ENCODE peak calls at places on chromosomes 1 and 21, in eight cellular contexts. One of them, this sample, is unnamed.

GRCh38 chr1:32701421-32701911 is 1.1 kb downstream of the SYNC start:
- DNase-seq in HFF-Myc: no peak
- DNase-seq in GM23338: no peak
- DNase-seq in HCT116: no peak
- DNase-seq in left ventricle myocardium inferior: peak
- DNase-seq in GM13977: no peak
- DNase-seq in mucosa of descending colon: peak
- DNase-seq in AG04450: no peak
- DNase-seq in this sample: no peak

GRCh38 chr1:42753070-42753469 is 13.0 kb upstream of the CLDN19 start:
- DNase-seq in HCT116: no peak
- DNase-seq in AG04450: no peak
- DNase-seq in GM13977: no peak
- DNase-seq in HFF-Myc: no peak
- DNase-seq in GM23338: no peak
- DNase-seq in mucosa of descending colon: no peak
- DNase-seq in left ventricle myocardium inferior: no peak
- DNase-seq in this sample: no peak

GRCh38 chr1:19208710-19209438 is 1.2 kb downstream of the UBR4 start:
- DNase-seq in GM13977: no peak
- DNase-seq in HCT116: no peak
- DNase-seq in GM23338: no peak
- DNase-seq in AG04450: no peak
- DNase-seq in left ventricle myocardium inferior: no peak
- DNase-seq in HFF-Myc: no peak
- DNase-seq in mucosa of descending colon: no peak
- DNase-seq in this sample: no peak

GRCh38 chr1:59952065-59952464 is 25.5 kb upstream of the CYP2J2 start:
- DNase-seq in mucosa of descending colon: no peak
- DNase-seq in left ventricle myocardium inferior: no peak
- DNase-seq in HCT116: no peak
- DNase-seq in GM23338: no peak
- DNase-seq in GM13977: no peak
- DNase-seq in AG04450: no peak
- DNase-seq in HFF-Myc: no peak
- DNase-seq in this sample: no peak

GRCh38 chr1:178520803-178521202 is 7.9 kb downstream of the TEX35 start:
- DNase-seq in AG04450: no peak
- DNase-seq in GM13977: no peak
- DNase-seq in left ventricle myocardium inferior: no peak
- DNase-seq in mucosa of descending colon: no peak
- DNase-seq in GM23338: no peak
- DNase-seq in HCT116: no peak
- DNase-seq in HFF-Myc: no peak
- DNase-seq in this sample: no peak

GRCh38 chr1:215887618-215888017 is 320.5 kb downstream of the KCTD3 start:
- DNase-seq in HCT116: no peak
- DNase-seq in GM13977: no peak
- DNase-seq in left ventricle myocardium inferior: no peak
- DNase-seq in mucosa of descending colon: no peak
- DNase-seq in GM23338: no peak
- DNase-seq in AG04450: no peak
- DNase-seq in HFF-Myc: no peak
- DNase-seq in this sample: no peak

GRCh38 chr1:110673805-110674336 is 869 bp downstream of the KCNA3 start:
- DNase-seq in HFF-Myc: no peak
- DNase-seq in GM13977: no peak
- DNase-seq in HCT116: no peak
- DNase-seq in left ventricle myocardium inferior: no peak
- DNase-seq in mucosa of descending colon: no peak
- DNase-seq in GM23338: no peak
- DNase-seq in AG04450: no peak
- DNase-seq in this sample: no peak

GRCh38 chr1:24986372-24986979 is 56.4 kb upstream of the RUNX3 start:
- DNase-seq in HCT116: no peak
- DNase-seq in AG04450: no peak
- DNase-seq in mucosa of descending colon: no peak
- DNase-seq in HFF-Myc: no peak
- DNase-seq in GM23338: no peak
- DNase-seq in GM13977: no peak
- DNase-seq in left ventricle myocardium inferior: no peak
- DNase-seq in this sample: no peak

GRCh38 chr1:234598974-234599616 is 10.9 kb downstream of the IRF2BP2 start:
- DNase-seq in GM23338: no peak
- DNase-seq in HFF-Myc: no peak
- DNase-seq in left ventricle myocardium inferior: no peak
- DNase-seq in AG04450: no peak
- DNase-seq in mucosa of descending colon: peak
- DNase-seq in HCT116: no peak
- DNase-seq in GM13977: no peak
- DNase-seq in this sample: no peak

GRCh38 chr1:94044891-94045290 is 76.1 kb downstream of the ABCA4 start:
- DNase-seq in left ventricle myocardium inferior: no peak
- DNase-seq in HFF-Myc: no peak
- DNase-seq in mucosa of descending colon: no peak
- DNase-seq in GM13977: no peak
- DNase-seq in AG04450: no peak
- DNase-seq in GM23338: no peak
- DNase-seq in HCT116: no peak
- DNase-seq in this sample: no peak

GRCh38 chr1:117673405-117673804 is 67.6 kb downstream of the TENT5C start:
- DNase-seq in AG04450: no peak
- DNase-seq in GM23338: no peak
- DNase-seq in HCT116: no peak
- DNase-seq in HFF-Myc: peak
- DNase-seq in mucosa of descending colon: no peak
- DNase-seq in GM13977: no peak
- DNase-seq in left ventricle myocardium inferior: no peak
- DNase-seq in this sample: no peak

GRCh38 chr1:239914827-239915231 is 176.9 kb upstream of the FMN2 start:
- DNase-seq in AG04450: peak
- DNase-seq in HCT116: no peak
- DNase-seq in left ventricle myocardium inferior: no peak
- DNase-seq in mucosa of descending colon: no peak
- DNase-seq in GM13977: no peak
- DNase-seq in HFF-Myc: peak
- DNase-seq in GM23338: peak
- DNase-seq in this sample: no peak

GRCh38 chr1:83554174-83554573 is 444.8 kb downstream of the TTLL7 start:
- DNase-seq in mucosa of descending colon: no peak
- DNase-seq in HFF-Myc: no peak
- DNase-seq in AG04450: no peak
- DNase-seq in HCT116: no peak
- DNase-seq in GM13977: no peak
- DNase-seq in left ventricle myocardium inferior: peak
- DNase-seq in GM23338: peak
- DNase-seq in this sample: no peak

GRCh38 chr1:103779932-103780331 is 30.2 kb downstream of the AMY1C start:
- DNase-seq in AG04450: no peak
- DNase-seq in mucosa of descending colon: no peak
- DNase-seq in GM23338: no peak
- DNase-seq in left ventricle myocardium inferior: no peak
- DNase-seq in HFF-Myc: no peak
- DNase-seq in GM13977: no peak
- DNase-seq in HCT116: no peak
- DNase-seq in this sample: no peak

GRCh38 chr1:187261637-187262036 is 432.9 kb downstream of the PLA2G4A start:
- DNase-seq in HFF-Myc: no peak
- DNase-seq in GM13977: no peak
- DNase-seq in HCT116: no peak
- DNase-seq in GM23338: no peak
- DNase-seq in AG04450: peak
- DNase-seq in mucosa of descending colon: no peak
- DNase-seq in left ventricle myocardium inferior: no peak
- DNase-seq in this sample: no peak

GRCh38 chr1:241225741-241226140 is 131.3 kb downstream of the RGS7 start:
- DNase-seq in mucosa of descending colon: peak
- DNase-seq in GM23338: no peak
- DNase-seq in HFF-Myc: no peak
- DNase-seq in left ventricle myocardium inferior: no peak
- DNase-seq in GM13977: no peak
- DNase-seq in AG04450: no peak
- DNase-seq in HCT116: no peak
- DNase-seq in this sample: no peak

GRCh38 chr21:46424062-46424591 is 34.6 kb upstream of the DIP2A start:
- DNase-seq in HFF-Myc: no peak
- DNase-seq in GM23338: no peak
- DNase-seq in HCT116: no peak
- DNase-seq in left ventricle myocardium inferior: no peak
- DNase-seq in mucosa of descending colon: no peak
- DNase-seq in GM13977: no peak
- DNase-seq in AG04450: no peak
- DNase-seq in this sample: peak

GRCh38 chr1:16905112-16905855 is 9.5 kb downstream of the RNU1-2 start:
- DNase-seq in HCT116: peak
- DNase-seq in left ventricle myocardium inferior: no peak
- DNase-seq in HFF-Myc: peak
- DNase-seq in AG04450: peak
- DNase-seq in GM23338: peak
- DNase-seq in mucosa of descending colon: peak
- DNase-seq in GM13977: peak
- DNase-seq in this sample: no peak

GRCh38 chr1:213921352-213922111 is 66.2 kb upstream of the PROX1 start:
- DNase-seq in HCT116: no peak
- DNase-seq in AG04450: no peak
- DNase-seq in mucosa of descending colon: no peak
- DNase-seq in HFF-Myc: no peak
- DNase-seq in GM13977: no peak
- DNase-seq in GM23338: no peak
- DNase-seq in left ventricle myocardium inferior: no peak
- DNase-seq in this sample: no peak

GRCh38 chr21:39105836-39106235 is 77.4 kb downstream of the PSMG1 start:
- DNase-seq in GM23338: no peak
- DNase-seq in mucosa of descending colon: no peak
- DNase-seq in GM13977: no peak
- DNase-seq in left ventricle myocardium inferior: no peak
- DNase-seq in AG04450: no peak
- DNase-seq in HFF-Myc: no peak
- DNase-seq in HCT116: no peak
- DNase-seq in this sample: no peak

GRCh38 chr1:182720465-182720864 is 36.1 kb upstream of the RGS8 start:
- DNase-seq in left ventricle myocardium inferior: no peak
- DNase-seq in mucosa of descending colon: no peak
- DNase-seq in GM23338: peak
- DNase-seq in HFF-Myc: no peak
- DNase-seq in HCT116: peak
- DNase-seq in AG04450: no peak
- DNase-seq in GM13977: no peak
- DNase-seq in this sample: peak

GRCh38 chr1:165632491-165632890 is 1.5 kb downstream of the MGST3 start:
- DNase-seq in GM23338: no peak
- DNase-seq in HFF-Myc: no peak
- DNase-seq in HCT116: no peak
- DNase-seq in left ventricle myocardium inferior: no peak
- DNase-seq in GM13977: no peak
- DNase-seq in AG04450: no peak
- DNase-seq in mucosa of descending colon: no peak
- DNase-seq in this sample: no peak

GRCh38 chr1:24481098-24481497 is 21.5 kb upstream of the RCAN3 start:
- DNase-seq in AG04450: no peak
- DNase-seq in HCT116: no peak
- DNase-seq in GM23338: no peak
- DNase-seq in mucosa of descending colon: peak
- DNase-seq in GM13977: peak
- DNase-seq in HFF-Myc: no peak
- DNase-seq in left ventricle myocardium inferior: no peak
- DNase-seq in this sample: no peak

DNA sequence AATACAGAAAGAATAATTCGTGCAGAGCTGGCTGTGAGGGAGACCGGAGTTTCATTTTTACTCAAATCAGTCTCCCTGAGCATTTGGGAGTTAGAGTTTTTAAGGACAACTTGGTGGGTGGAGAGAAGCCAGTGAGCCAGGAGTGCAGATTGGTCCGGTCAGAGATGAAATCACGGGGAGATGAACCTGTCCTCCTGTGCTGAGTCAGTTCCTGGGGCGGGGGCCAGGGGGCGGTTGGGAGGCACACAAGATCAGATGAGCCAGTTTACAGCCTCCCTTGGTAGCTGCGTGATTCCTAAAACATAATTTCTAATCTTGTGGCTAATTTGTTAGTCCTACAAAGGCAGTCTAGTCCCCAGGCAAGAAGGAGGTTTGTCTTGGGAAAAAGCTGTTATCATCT is 1267.9 kb downstream of the AMY1C start:
- DNase-seq in GM23338: no peak
- DNase-seq in HCT116: no peak
- DNase-seq in left ventricle myocardium inferior: no peak
- DNase-seq in mucosa of descending colon: no peak
- DNase-seq in HFF-Myc: no peak
- DNase-seq in GM13977: no peak
- DNase-seq in AG04450: no peak
- DNase-seq in this sample: no peak
- TF ChIP-seq CTCF in GM23338: peak
- TF ChIP-seq CTCF in HCT116: no peak
- TF ChIP-seq CTCF in left ventricle myocardium inferior: no peak
- TF ChIP-seq CTCF in mucosa of descending colon: no peak
- TF ChIP-seq CTCF in HFF-Myc: no peak
- TF ChIP-seq CTCF in GM13977: no peak
- TF ChIP-seq CTCF in AG04450: no peak
- TF ChIP-seq CTCF in this sample: no peak

GRCh38 chr1:197062692-197063091 is 4.4 kb downstream of the F13B start:
- DNase-seq in AG04450: no peak
- DNase-seq in HFF-Myc: no peak
- DNase-seq in GM23338: no peak
- DNase-seq in HCT116: no peak
- DNase-seq in mucosa of descending colon: no peak
- DNase-seq in GM13977: peak
- DNase-seq in left ventricle myocardium inferior: no peak
- DNase-seq in this sample: no peak
- TF ChIP-seq CTCF in AG04450: no peak
- TF ChIP-seq CTCF in HFF-Myc: no peak
- TF ChIP-seq CTCF in GM23338: no peak
- TF ChIP-seq CTCF in HCT116: no peak
- TF ChIP-seq CTCF in mucosa of descending colon: no peak
- TF ChIP-seq CTCF in GM13977: no peak
- TF ChIP-seq CTCF in left ventricle myocardium inferior: no peak
- TF ChIP-seq CTCF in this sample: no peak

GRCh38 chr1:5720045-5720444 is 272.2 kb downstream of the NPHP4 start:
- DNase-seq in mucosa of descending colon: no peak
- DNase-seq in HFF-Myc: no peak
- DNase-seq in left ventricle myocardium inferior: no peak
- DNase-seq in AG04450: no peak
- DNase-seq in GM13977: no peak
- DNase-seq in HCT116: no peak
- DNase-seq in GM23338: no peak
- DNase-seq in this sample: no peak
- TF ChIP-seq CTCF in mucosa of descending colon: no peak
- TF ChIP-seq CTCF in HFF-Myc: no peak
- TF ChIP-seq CTCF in left ventricle myocardium inferior: no peak
- TF ChIP-seq CTCF in AG04450: no peak
- TF ChIP-seq CTCF in GM13977: no peak
- TF ChIP-seq CTCF in HCT116: no peak
- TF ChIP-seq CTCF in GM23338: no peak
- TF ChIP-seq CTCF in this sample: no peak

DNA sequence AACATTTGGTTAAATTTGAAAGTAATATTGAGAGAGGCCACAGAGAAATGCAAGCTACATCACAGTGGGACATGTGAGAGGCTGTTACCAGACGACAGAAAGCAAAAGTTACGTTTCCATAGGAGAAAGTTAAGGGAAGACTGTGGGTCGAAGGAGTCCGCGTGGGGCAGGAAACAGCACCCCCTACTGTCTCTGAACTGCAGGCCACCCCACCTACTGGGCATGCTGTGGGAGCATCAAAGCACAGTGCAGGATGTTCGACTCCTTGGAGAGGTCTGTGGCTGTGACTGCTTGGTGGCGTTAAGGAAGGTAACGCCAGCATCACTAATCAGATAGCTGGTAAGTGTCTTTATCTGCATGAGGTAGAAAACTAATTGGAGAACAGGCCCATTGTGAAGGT is 123.9 kb downstream of the PTBP2 start:
- DNase-seq in HCT116: peak
- DNase-seq in GM13977: peak
- DNase-seq in AG04450: no peak
- DNase-seq in mucosa of descending colon: peak
- DNase-seq in HFF-Myc: no peak
- DNase-seq in left ventricle myocardium inferior: no peak
- DNase-seq in GM23338: peak
- DNase-seq in this sample: peak
- TF ChIP-seq CTCF in HCT116: peak
- TF ChIP-seq CTCF in GM13977: peak
- TF ChIP-seq CTCF in AG04450: peak
- TF ChIP-seq CTCF in mucosa of descending colon: peak
- TF ChIP-seq CTCF in HFF-Myc: peak
- TF ChIP-seq CTCF in left ventricle myocardium inferior: peak
- TF ChIP-seq CTCF in GM23338: peak
- TF ChIP-seq CTCF in this sample: no peak

This sample was measured in glutamatergic neuron.